ENCODE peak calls at places on chromosomes 6 and 20, in four cellular contexts. One of them, this sample, is unnamed.

GRCh38 chr6:18269253-18269652 is 4.9 kb upstream of the DEK start:
- DNase-seq in AG08395: peak
- DNase-seq in AG04450: no peak
- DNase-seq in central memory CD4-positive, alpha-beta T cell: peak
- DNase-seq in this sample: no peak

GRCh38 chr6:71465096-71465495 is 176.5 kb downstream of the OGFRL1 start:
- DNase-seq in AG04450: no peak
- DNase-seq in AG08395: no peak
- DNase-seq in central memory CD4-positive, alpha-beta T cell: no peak
- DNase-seq in this sample: no peak

GRCh38 chr6:46325561-46326525 is 155.1 kb upstream of the ENPP5 start:
- DNase-seq in AG08395: peak
- DNase-seq in central memory CD4-positive, alpha-beta T cell: no peak
- DNase-seq in AG04450: no peak
- DNase-seq in this sample: peak

GRCh38 chr20:1295276-1295930 is 29.3 kb downstream of the SNPH start:
- DNase-seq in AG04450: no peak
- DNase-seq in AG08395: no peak
- DNase-seq in central memory CD4-positive, alpha-beta T cell: no peak
- DNase-seq in this sample: no peak

GRCh38 chr6:33787336-33787953 is 1.5 kb downstream of the LEMD2 start:
- DNase-seq in central memory CD4-positive, alpha-beta T cell: no peak
- DNase-seq in AG04450: no peak
- DNase-seq in AG08395: peak
- DNase-seq in this sample: no peak

GRCh38 chr20:22535483-22535882 is 48.9 kb downstream of the FOXA2 start:
- DNase-seq in AG04450: no peak
- DNase-seq in AG08395: no peak
- DNase-seq in central memory CD4-positive, alpha-beta T cell: no peak
- DNase-seq in this sample: no peak

GRCh38 chr20:31842471-31843157 is 2.8 kb downstream of the FOXS1 start:
- DNase-seq in AG08395: peak
- DNase-seq in central memory CD4-positive, alpha-beta T cell: no peak
- DNase-seq in AG04450: no peak
- DNase-seq in this sample: peak

GRCh38 chr20:15682690-15683089 is 890.6 kb downstream of the KIF16B start:
- DNase-seq in central memory CD4-positive, alpha-beta T cell: no peak
- DNase-seq in AG04450: no peak
- DNase-seq in AG08395: no peak
- DNase-seq in this sample: no peak

GRCh38 chr20:25242231-25242630 is 5.7 kb upstream of the PYGB start:
- DNase-seq in AG04450: no peak
- DNase-seq in central memory CD4-positive, alpha-beta T cell: no peak
- DNase-seq in AG08395: no peak
- DNase-seq in this sample: no peak

GRCh38 chr20:46348972-46349741 is 40.9 kb upstream of the CDH22 start:
- DNase-seq in AG04450: no peak
- DNase-seq in AG08395: peak
- DNase-seq in central memory CD4-positive, alpha-beta T cell: peak
- DNase-seq in this sample: peak

GRCh38 chr20:50484271-50484976 is 25.8 kb upstream of the PTPN1 start:
- DNase-seq in AG04450: no peak
- DNase-seq in central memory CD4-positive, alpha-beta T cell: no peak
- DNase-seq in AG08395: no peak
- DNase-seq in this sample: no peak

GRCh38 chr6:11363881-11364576 is 131.6 kb upstream of the NEDD9 start:
- DNase-seq in AG08395: no peak
- DNase-seq in central memory CD4-positive, alpha-beta T cell: no peak
- DNase-seq in AG04450: no peak
- DNase-seq in this sample: no peak

GRCh38 chr20:38878798-38879197 is 47.4 kb upstream of the FAM83D start:
- DNase-seq in central memory CD4-positive, alpha-beta T cell: no peak
- DNase-seq in AG08395: peak
- DNase-seq in AG04450: no peak
- DNase-seq in this sample: peak

GRCh38 chr6:29097803-29098202 is 1.5 kb upstream of the OR2J1 start:
- DNase-seq in AG08395: no peak
- DNase-seq in AG04450: no peak
- DNase-seq in central memory CD4-positive, alpha-beta T cell: no peak
- DNase-seq in this sample: no peak

GRCh38 chr20:3194617-3195280 is 9.7 kb downstream of the DDRGK1 start:
- DNase-seq in AG08395: no peak
- DNase-seq in AG04450: no peak
- DNase-seq in central memory CD4-positive, alpha-beta T cell: no peak
- DNase-seq in this sample: no peak

GRCh38 chr20:58469500-58470129 is 45.6 kb downstream of the APCDD1L start:
- DNase-seq in AG08395: no peak
- DNase-seq in central memory CD4-positive, alpha-beta T cell: no peak
- DNase-seq in AG04450: no peak
- DNase-seq in this sample: no peak

GRCh38 chr20:54479138-54479906 is 3.9 kb downstream of the DOK5 start:
- DNase-seq in AG08395: no peak
- DNase-seq in AG04450: no peak
- DNase-seq in central memory CD4-positive, alpha-beta T cell: no peak
- DNase-seq in this sample: peak

GRCh38 chr6:99246602-99247001 is 102.9 kb downstream of the FAXC start:
- DNase-seq in central memory CD4-positive, alpha-beta T cell: no peak
- DNase-seq in AG04450: no peak
- DNase-seq in AG08395: no peak
- DNase-seq in this sample: no peak

GRCh38 chr6:133644548-133644947 is 244.4 kb upstream of the TCF21 start:
- DNase-seq in AG08395: no peak
- DNase-seq in AG04450: no peak
- DNase-seq in central memory CD4-positive, alpha-beta T cell: no peak
- DNase-seq in this sample: no peak

GRCh38 chr20:33696448-33696847 is 10.3 kb upstream of the E2F1 start:
- DNase-seq in central memory CD4-positive, alpha-beta T cell: no peak
- DNase-seq in AG04450: no peak
- DNase-seq in AG08395: no peak
- DNase-seq in this sample: no peak

GRCh38 chr6:124535746-124536145 is 426.5 kb upstream of the RNF217 start:
- DNase-seq in AG04450: no peak
- DNase-seq in AG08395: no peak
- DNase-seq in central memory CD4-positive, alpha-beta T cell: no peak
- DNase-seq in this sample: no peak

GRCh38 chr20:37327748-37328147 is 18.2 kb upstream of the SRC start:
- DNase-seq in central memory CD4-positive, alpha-beta T cell: no peak
- DNase-seq in AG08395: peak
- DNase-seq in AG04450: peak
- DNase-seq in this sample: no peak

GRCh38 chr20:39800548-39800947 is 838.4 kb downstream of the DHX35 start:
- DNase-seq in AG08395: peak
- DNase-seq in central memory CD4-positive, alpha-beta T cell: no peak
- DNase-seq in AG04450: no peak
- DNase-seq in this sample: no peak

GRCh38 chr6:148984516-148985056 is 237.8 kb downstream of the UST start:
- DNase-seq in AG08395: no peak
- DNase-seq in central memory CD4-positive, alpha-beta T cell: no peak
- DNase-seq in AG04450: no peak
- DNase-seq in this sample: no peak

GRCh38 chr20:15297059-15297875 is 959.9 kb upstream of the FLRT3 start:
- DNase-seq in AG08395: no peak
- DNase-seq in central memory CD4-positive, alpha-beta T cell: no peak
- DNase-seq in AG04450: no peak
- DNase-seq in this sample: no peak

GRCh38 chr20:29878281-29878741 is 1379.2 kb upstream of the DEFB115 start:
- DNase-seq in AG04450: no peak
- DNase-seq in central memory CD4-positive, alpha-beta T cell: no peak
- DNase-seq in AG08395: no peak
- DNase-seq in this sample: peak

GRCh38 chr6:134853111-134854055 is 96.5 kb downstream of the ALDH8A1 start:
- DNase-seq in AG08395: peak
- DNase-seq in central memory CD4-positive, alpha-beta T cell: no peak
- DNase-seq in AG04450: no peak
- DNase-seq in this sample: no peak

GRCh38 chr20:50077818-50078601 is 34.9 kb downstream of the UBE2V1 start:
- DNase-seq in central memory CD4-positive, alpha-beta T cell: no peak
- DNase-seq in AG08395: no peak
- DNase-seq in AG04450: no peak
- DNase-seq in this sample: no peak